ENCODE peak calls at places on chromosomes 1 and 21, in nine cellular contexts. One of them, this sample, is unnamed.

GRCh38 chr1:109377698-109378097 is 20.0 kb downstream of the SORT1 start:
- DNase-seq in HT-29: no peak
- DNase-seq in activated gamma-delta T cell treated with anti-CD3 and anti-CD28 coated beads, Interleukin-2, amount 50 U/mL, for 16 hours: no peak
- DNase-seq in CD4-positive, alpha-beta T cell: no peak
- DNase-seq in NAMALWA: no peak
- DNase-seq in GM12864: no peak
- DNase-seq in NCI-H1092: no peak
- DNase-seq in effector memory CD8-positive, alpha-beta T cell: no peak
- DNase-seq in GM10248: no peak
- DNase-seq in this sample: no peak

GRCh38 chr1:84434756-84435142 is 36.5 kb downstream of the DNASE2B start:
- DNase-seq in HT-29: no peak
- DNase-seq in activated gamma-delta T cell treated with anti-CD3 and anti-CD28 coated beads, Interleukin-2, amount 50 U/mL, for 16 hours: no peak
- DNase-seq in CD4-positive, alpha-beta T cell: no peak
- DNase-seq in NAMALWA: no peak
- DNase-seq in GM12864: no peak
- DNase-seq in NCI-H1092: no peak
- DNase-seq in effector memory CD8-positive, alpha-beta T cell: no peak
- DNase-seq in GM10248: no peak
- DNase-seq in this sample: no peak

GRCh38 chr1:22609291-22609690 is 27.1 kb upstream of the C1QA start:
- DNase-seq in HT-29: no peak
- DNase-seq in activated gamma-delta T cell treated with anti-CD3 and anti-CD28 coated beads, Interleukin-2, amount 50 U/mL, for 16 hours: no peak
- DNase-seq in CD4-positive, alpha-beta T cell: no peak
- DNase-seq in NAMALWA: no peak
- DNase-seq in GM12864: no peak
- DNase-seq in NCI-H1092: no peak
- DNase-seq in effector memory CD8-positive, alpha-beta T cell: no peak
- DNase-seq in GM10248: no peak
- DNase-seq in this sample: peak

GRCh38 chr1:30514945-30515344 is 208.4 kb downstream of the MATN1 start:
- DNase-seq in HT-29: no peak
- DNase-seq in activated gamma-delta T cell treated with anti-CD3 and anti-CD28 coated beads, Interleukin-2, amount 50 U/mL, for 16 hours: no peak
- DNase-seq in CD4-positive, alpha-beta T cell: no peak
- DNase-seq in NAMALWA: no peak
- DNase-seq in GM12864: no peak
- DNase-seq in NCI-H1092: no peak
- DNase-seq in effector memory CD8-positive, alpha-beta T cell: no peak
- DNase-seq in GM10248: no peak
- DNase-seq in this sample: peak

GRCh38 chr1:170162385-170163226 is 16.8 kb downstream of the NTMT2 start:
- DNase-seq in HT-29: no peak
- DNase-seq in activated gamma-delta T cell treated with anti-CD3 and anti-CD28 coated beads, Interleukin-2, amount 50 U/mL, for 16 hours: no peak
- DNase-seq in CD4-positive, alpha-beta T cell: no peak
- DNase-seq in NAMALWA: no peak
- DNase-seq in GM12864: no peak
- DNase-seq in NCI-H1092: no peak
- DNase-seq in effector memory CD8-positive, alpha-beta T cell: no peak
- DNase-seq in GM10248: no peak
- DNase-seq in this sample: no peak

GRCh38 chr21:36704281-36704957 is 5.5 kb downstream of the SIM2 start:
- DNase-seq in HT-29: no peak
- DNase-seq in activated gamma-delta T cell treated with anti-CD3 and anti-CD28 coated beads, Interleukin-2, amount 50 U/mL, for 16 hours: no peak
- DNase-seq in CD4-positive, alpha-beta T cell: no peak
- DNase-seq in NAMALWA: no peak
- DNase-seq in GM12864: no peak
- DNase-seq in NCI-H1092: no peak
- DNase-seq in effector memory CD8-positive, alpha-beta T cell: no peak
- DNase-seq in GM10248: peak
- DNase-seq in this sample: no peak

GRCh38 chr1:235883261-235883927 is 16.7 kb upstream of the LYST start:
- DNase-seq in HT-29: no peak
- DNase-seq in activated gamma-delta T cell treated with anti-CD3 and anti-CD28 coated beads, Interleukin-2, amount 50 U/mL, for 16 hours: no peak
- DNase-seq in CD4-positive, alpha-beta T cell: no peak
- DNase-seq in NAMALWA: no peak
- DNase-seq in GM12864: no peak
- DNase-seq in NCI-H1092: peak
- DNase-seq in effector memory CD8-positive, alpha-beta T cell: no peak
- DNase-seq in GM10248: peak
- DNase-seq in this sample: no peak

GRCh38 chr1:51644533-51645197 is 27.8 kb downstream of the OSBPL9 start:
- DNase-seq in HT-29: peak
- DNase-seq in activated gamma-delta T cell treated with anti-CD3 and anti-CD28 coated beads, Interleukin-2, amount 50 U/mL, for 16 hours: no peak
- DNase-seq in CD4-positive, alpha-beta T cell: no peak
- DNase-seq in NAMALWA: no peak
- DNase-seq in GM12864: no peak
- DNase-seq in NCI-H1092: no peak
- DNase-seq in effector memory CD8-positive, alpha-beta T cell: no peak
- DNase-seq in GM10248: no peak
- DNase-seq in this sample: no peak

This sample was measured in natural killer cell treated with Interleukin-12 subunit alpha and Interleukin-12 subunit beta and Interleukin-15 and Interleukin-18, amount 100 ng/mL, for 72 hours.